ENCODE peak calls at places on chromosomes 13 and 19, in nine cellular contexts. E, Q, Z, G, M, Y, N, T and H are unnamed samples. For H3K4me1, the result is how much of the 10 kb centered on the place peaks cover.

GRCh38 chr19:36028313-36029041 is 4.2 kb downstream of the CLIP3 start:
- DNase-seq in M (no peak), T (no peak), Q (no peak), E (no peak), Y (no peak), Z (no peak), N (no peak), G (no peak), H (no peak)

GRCh38 chr19:28710278-28710677 is 502.7 kb downstream of the UQCRFS1 start:
- DNase-seq in G (no peak), E (peak), Z (no peak), Y (no peak), N (peak), M (no peak), T (no peak), Q (no peak), H (no peak)

GRCh38 chr19:7004313-7004931 is 16.8 kb downstream of the MBD3L2B start:
- DNase-seq in Y (no peak), G (no peak), E (peak), Q (no peak), N (no peak), M (no peak), Z (no peak), T (no peak), H (no peak)

GRCh38 chr19:12665646-12666304 is 767 bp downstream of the MAN2B1 start:
- DNase-seq in N (no peak), Z (no peak), M (no peak), T (no peak), E (no peak), G (no peak), Q (no peak), Y (no peak), H (no peak)

GRCh38 chr13:74554581-74555290 is 420.5 kb upstream of the KLF12 start:
- DNase-seq in Y (no peak), N (no peak), M (no peak), G (no peak), T (no peak), Q (no peak), E (no peak), Z (no peak), H (no peak)

GRCh38 chr13:47190696-47191095 is 293.8 kb upstream of the HTR2A start:
- DNase-seq in Z (no peak), G (no peak), E (no peak), Q (no peak), T (no peak), N (peak), M (no peak), Y (no peak), H (no peak)

GRCh38 chr13:50990540-50991506 is 81.2 kb downstream of the RNASEH2B start:
- DNase-seq in T (peak), N (peak), Y (peak), Q (no peak), G (peak), M (no peak), Z (no peak), E (peak), H (peak)

GRCh38 chr13:74067818-74068217 is 66.4 kb downstream of the KLF12 start:
- DNase-seq in E (no peak), N (peak), T (no peak), Y (no peak), G (no peak), M (no peak), Z (no peak), Q (no peak), H (no peak)

GRCh38 chr19:35959040-35959967 is 23.1 kb downstream of the LRFN3 start:
- DNase-seq in E (peak), M (peak), Z (no peak), G (peak), Y (no peak), Q (no peak), T (peak), N (no peak), H (no peak)

GRCh38 chr19:45250832-45251451 is at the start of gene MARK4:
- DNase-seq in E (peak), Y (peak), Q (peak), Z (no peak), G (peak), N (no peak), T (peak), M (peak), H (no peak)

GRCh38 chr19:2428027-2428690 is 773 bp upstream of the TIMM13 start:
- DNase-seq in N (no peak), Q (no peak), E (peak), T (peak), Y (peak), Z (no peak), M (no peak), G (peak), H (no peak)

GRCh38 chr19:1138121-1138520 is 34.3 kb downstream of the GPX4 start:
- DNase-seq in Z (no peak), Y (no peak), Q (no peak), M (no peak), N (no peak), G (no peak), E (no peak), T (no peak), H (no peak)

GRCh38 chr13:29933401-29933800 is 83.0 kb upstream of the UBL3 start:
- DNase-seq in M (no peak), Y (no peak), Q (no peak), T (no peak), Z (no peak), E (no peak), G (no peak), N (no peak), H (no peak)

GRCh38 chr13:79491715-79492114 is 10.8 kb downstream of the NDFIP2 start:
- DNase-seq in T (no peak), Q (no peak), Y (no peak), N (peak), G (no peak), M (no peak), E (no peak), Z (no peak), H (no peak)

GRCh38 chr13:33341861-33342452 is 56.4 kb upstream of the STARD13 start:
- DNase-seq in T (no peak), G (no peak), N (no peak), M (no peak), Q (no peak), E (no peak), Z (no peak), Y (no peak), H (no peak)

GRCh38 chr19:43789029-43789428 is 8.3 kb upstream of the KCNN4 start:
- DNase-seq in N (peak), Z (no peak), T (no peak), Q (no peak), G (no peak), E (peak), Y (no peak), M (no peak), H (no peak)

GRCh38 chr19:40190891-40191835 is at the start of gene MAP3K10:
- DNase-seq in Z (no peak), T (peak), E (peak), G (peak), M (peak), Y (peak), Q (peak), N (peak), H (peak)

GRCh38 chr19:51462681-51463080 is 4.4 kb upstream of the SIGLEC8 start:
- DNase-seq in Q (no peak), Y (peak), G (no peak), E (no peak), T (no peak), Z (no peak), M (no peak), N (no peak), H (no peak)

GRCh38 chr19:43504426-43505185 is at the start of gene PHLDB3:
- DNase-seq in M (peak), N (no peak), Y (peak), T (peak), G (no peak), Z (peak), Q (peak), E (no peak), H (peak)

GRCh38 chr19:29285878-29286277 is 72.9 kb upstream of the UQCRFS1 start:
- DNase-seq in E (peak), Y (no peak), G (peak), M (no peak), Z (no peak), Q (no peak), T (no peak), N (no peak), H (no peak)

GRCh38 chr13:110123041-110123809 is 183.7 kb downstream of the COL4A1 start:
- DNase-seq in Q (no peak), Y (no peak), G (no peak), M (no peak), E (no peak), T (no peak), Z (no peak), N (peak), H (no peak)

GRCh38 chr13:99909836-99910619 is 61.5 kb downstream of the ZIC5 start:
- DNase-seq in Z (no peak), G (no peak), Y (no peak), T (no peak), Q (peak), E (no peak), M (no peak), N (no peak), H (no peak)

GRCh38 chr19:6276447-6276846 is 3.3 kb downstream of the MLLT1 start:
- DNase-seq in Q (no peak), N (peak), Z (no peak), E (no peak), T (peak), G (peak), M (no peak), Y (peak), H (peak)

GRCh38 chr19:2923510-2923909 is 21.3 kb downstream of the ZNF77 start:
- DNase-seq in Y (no peak), G (no peak), M (no peak), T (no peak), E (no peak), Q (no peak), Z (no peak), N (peak), H (no peak)

GRCh38 chr19:13917888-13918406 is 11.9 kb downstream of the CC2D1A start:
- DNase-seq in N (no peak), M (no peak), E (no peak), Z (no peak), G (no peak), T (no peak), Q (no peak), Y (no peak), H (no peak)

GRCh38 chr13:114034481-114034891 is 60.6 kb upstream of the C13orf46 start:
- DNase-seq in Q (no peak), G (no peak), N (peak), E (no peak), Y (no peak), T (no peak), Z (no peak), M (no peak), H (no peak)

GRCh38 chr13:46908511-46908910 is 11.7 kb upstream of the HTR2A start:
- DNase-seq in G (no peak), Q (no peak), N (peak), T (no peak), Z (no peak), E (no peak), M (no peak), Y (no peak), H (no peak)

GRCh38 chr19:50909240-50910070 is 1.7 kb downstream of the KLK4 start:
- DNase-seq in T (peak), G (no peak), N (no peak), Y (no peak), Q (peak), E (peak), Z (no peak), M (no peak), H (no peak)

GRCh38 chr13:105573134-105573533 is 962.3 kb downstream of the EFNB2 start:
- DNase-seq in Q (no peak), T (no peak), N (no peak), E (no peak), G (no peak), M (no peak), Y (no peak), Z (no peak), H (no peak)

GRCh38 chr13:103531278-103531677 is 465.1 kb upstream of the SLC10A2 start:
- DNase-seq in G (no peak), M (no peak), E (no peak), Z (no peak), Y (no peak), N (no peak), T (no peak), Q (no peak), H (no peak)

GRCh38 chr13:51229731-51230130 is 7.5 kb downstream of the FAM124A start:
- DNase-seq in G (no peak), Y (no peak), E (peak), T (no peak), Z (no peak), N (no peak), Q (no peak), M (no peak), H (no peak)

GRCh38 chr19:4233282-4233853 is 4.0 kb downstream of the EBI3 start:
- DNase-seq in E (peak), T (peak), Z (no peak), G (no peak), M (peak), Q (no peak), N (no peak), Y (no peak), H (no peak)

GRCh38 chr13:95201814-95202521 is 99.3 kb downstream of the ABCC4 start:
- DNase-seq in Q (no peak), N (peak), E (no peak), M (no peak), T (no peak), Z (no peak), Y (no peak), G (no peak), H (no peak)

GRCh38 chr13:42895781-42896180 is 96.3 kb downstream of the EPSTI1 start:
- DNase-seq in G (no peak), Q (no peak), N (no peak), E (no peak), T (no peak), Z (no peak), Y (no peak), M (no peak), H (no peak)

GRCh38 chr19:49297403-49297802 is 27.6 kb downstream of the SLC6A16 start:
- DNase-seq in E (no peak), G (no peak), N (peak), M (no peak), Q (no peak), T (no peak), Y (no peak), Z (no peak), H (no peak)

GRCh38 chr19:49301866-49302252 is 23.1 kb downstream of the SLC6A16 start:
- DNase-seq in T (no peak), Y (no peak), Z (no peak), Q (no peak), M (no peak), N (no peak), E (no peak), G (no peak), H (no peak)

GRCh38 chr19:49295208-49295880 is 29.6 kb downstream of the SLC6A16 start:
- DNase-seq in Z (no peak), T (no peak), E (no peak), Y (no peak), M (no peak), N (no peak), Q (no peak), G (no peak), H (no peak)

DNA sequence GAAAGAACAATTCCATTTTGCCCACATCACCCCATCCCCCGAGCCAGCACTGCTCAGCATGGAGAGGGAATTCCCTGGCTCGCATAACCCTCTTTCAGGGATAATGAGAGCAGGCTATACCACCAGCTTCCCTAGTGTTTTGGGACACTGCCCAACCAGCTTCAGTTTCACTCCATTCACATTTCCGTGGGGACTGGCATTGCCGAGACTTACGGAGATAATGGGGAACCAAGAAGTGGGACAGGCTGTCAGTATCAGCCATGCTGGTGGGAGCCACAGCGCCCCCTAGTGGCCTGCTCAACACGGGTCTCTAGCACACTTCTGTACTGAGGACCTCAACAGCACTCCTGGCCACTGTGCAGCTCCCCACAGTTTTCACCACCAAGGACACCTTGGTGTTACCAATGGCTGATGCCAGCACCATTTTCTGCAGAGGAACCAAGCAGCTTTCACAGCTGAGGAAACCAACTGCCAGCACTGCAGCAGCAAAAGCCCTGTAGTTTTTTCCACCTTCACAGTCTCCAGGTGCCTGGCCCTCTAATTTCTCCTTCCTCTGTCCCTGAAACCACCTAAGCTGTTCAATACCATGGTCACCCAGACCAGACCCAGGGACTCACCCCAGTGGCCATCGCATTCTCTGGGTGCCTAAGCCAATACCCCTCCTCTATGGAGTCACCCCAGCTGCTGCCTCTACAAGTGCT is 23.7 kb downstream of the SLC6A16 start:
- DNase-seq in N (peak), E (peak), Q (peak), Z (peak), Y (peak), M (peak), T (peak), G (peak), H (peak)
- H3K4me3 ChIP-seq in N (no peak), E (no peak), Q (no peak), Z (no peak), Y (no peak), M (no peak), T (no peak), G (no peak), H (no peak)

GRCh38 chr13:96816261-96816660 is 178.0 kb downstream of the OXGR1 start:
- DNase-seq in E (no peak), T (peak), G (no peak), Y (no peak), Q (no peak), Z (no peak), M (no peak), N (no peak), H (peak)
- H3K27ac ChIP-seq in E (no peak), T (no peak), G (no peak), Y (no peak), Q (no peak), Z (no peak), M (no peak), N (no peak), H (peak)

DNA sequence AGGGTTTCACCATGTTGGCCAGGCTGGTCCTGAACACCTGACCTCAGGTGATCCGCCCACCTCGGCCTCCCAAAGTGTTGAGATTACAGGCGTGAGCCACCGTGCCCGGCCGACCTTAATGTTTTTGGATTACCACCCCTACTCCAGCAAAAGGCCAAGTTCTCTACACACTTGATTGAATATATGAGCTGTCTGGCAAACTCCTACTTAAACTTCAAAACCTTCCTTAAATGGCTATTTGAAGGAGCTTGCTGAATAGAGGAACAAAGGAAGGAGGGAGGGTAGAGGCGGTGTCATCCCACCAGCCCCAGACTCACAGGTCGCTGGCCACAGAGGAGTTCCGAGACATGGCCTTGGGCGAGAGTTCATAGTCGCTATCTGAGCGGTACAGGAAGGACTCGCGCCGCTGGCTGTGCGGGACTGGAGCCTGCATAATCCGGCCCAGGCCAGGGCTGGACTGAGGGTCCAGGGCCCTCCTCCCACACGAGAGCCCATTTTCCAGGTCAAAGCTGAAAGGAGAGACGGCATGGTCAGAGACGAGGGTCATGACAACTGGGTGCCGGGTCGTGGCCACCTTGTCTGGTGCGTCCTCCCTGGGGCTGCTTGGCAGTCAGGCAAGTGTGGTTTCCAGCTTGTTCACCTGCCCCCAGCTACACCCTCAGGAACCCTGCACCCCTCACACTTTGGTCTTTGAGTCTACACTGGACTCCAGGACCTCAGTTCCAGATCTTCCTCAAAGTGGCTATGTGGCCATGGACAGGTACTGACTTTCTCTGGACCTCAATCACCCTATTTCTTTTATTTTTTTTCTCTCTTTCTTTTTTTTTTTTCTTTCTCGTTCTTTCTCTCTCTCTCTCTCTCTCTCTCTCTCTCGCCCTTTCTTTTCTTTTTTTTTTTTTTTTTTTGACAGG is 4.2 kb downstream of the PDE4C start:
- DNase-seq in E (no peak), Z (no peak), G (no peak), Y (no peak), N (no peak), M (no peak), T (no peak), Q (no peak), H (no peak)
- H3K4me1 ChIP-seq in E (under half), Z (under half), G (under half), Y (under half), N (under half), M (under half), T (under half), Q (under half), H (under half)

GRCh38 chr13:82749551-82749950 is 1132.7 kb downstream of the SLITRK1 start:
- DNase-seq in G (no peak), E (no peak), T (no peak), N (no peak), Z (no peak), Q (no peak), Y (no peak), M (no peak), H (no peak)

GRCh38 chr13:82751221-82751620 is 1131.1 kb downstream of the SLITRK1 start:
- DNase-seq in T (no peak), Y (no peak), N (no peak), E (no peak), G (no peak), Q (no peak), Z (no peak), M (no peak), H (no peak)

GRCh38 chr13:82747331-82747730 is 1134.9 kb downstream of the SLITRK1 start:
- DNase-seq in Z (no peak), Y (no peak), M (no peak), N (peak), Q (no peak), G (no peak), T (no peak), E (peak), H (no peak)

DNA sequence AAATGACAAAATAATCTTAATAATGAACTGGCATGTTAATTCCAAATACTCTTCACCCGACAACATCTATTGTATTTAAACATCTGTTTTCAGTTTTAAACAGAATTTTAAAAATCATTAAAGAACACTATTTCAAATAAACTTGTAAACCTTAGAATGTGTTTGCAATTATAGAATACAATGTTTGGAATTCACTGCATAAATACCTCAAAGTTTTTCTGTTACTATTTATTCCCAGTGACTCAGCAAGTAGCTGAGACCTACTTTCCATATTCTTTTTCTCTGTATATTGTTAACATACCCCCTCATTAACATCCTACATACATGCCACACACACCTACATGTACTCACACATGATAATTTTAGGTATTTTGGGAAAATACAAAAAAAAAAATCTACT is 1134.3 kb downstream of the SLITRK1 start:
- DNase-seq in Q (no peak), T (no peak), N (peak), G (no peak), Y (no peak), Z (no peak), E (no peak), M (no peak), H (no peak)
- H3K4me3 ChIP-seq in Q (no peak), T (no peak), N (no peak), G (no peak), Y (no peak), Z (no peak), E (peak), M (no peak), H (no peak)

GRCh38 chr19:58108546-58108817 is 10.5 kb upstream of the ZSCAN18 start:
- DNase-seq in N (no peak), Q (no peak), Y (no peak), E (no peak), Z (no peak), T (no peak), M (no peak), G (no peak), H (no peak)
- H3K27ac ChIP-seq in N (no peak), Q (no peak), Y (no peak), E (no peak), Z (no peak), T (no peak), M (no peak), G (no peak), H (no peak)